ENCODE peak calls at places on chromosomes 16 and 17, in four cellular contexts. G is GM23248, D is MM.1S, H is upper lobe of right lung. R is an unnamed sample.

GRCh38 chr17:44960654-44961053 is 7.4 kb downstream of the C1QL1 start:
- DNase-seq in G (no peak), D (no peak), H (peak; percentile 77), R (no peak)

GRCh38 chr17:47221154-47221553 is 12.0 kb downstream of the MYL4 start:
- DNase-seq in G (no peak), D (no peak), H (no peak), R (no peak)

GRCh38 chr17:49951362-49952080 is 17.5 kb upstream of the DLX4 start:
- DNase-seq in G (peak; percentile 65), D (no peak), H (no peak), R (no peak)

GRCh38 chr17:19812407-19812806 is 55.3 kb downstream of the ULK2 start:
- DNase-seq in G (peak; percentile 23), D (no peak), H (no peak), R (peak; percentile 21)

GRCh38 chr17:14165672-14166071 is 71.0 kb downstream of the CDRT15 start:
- DNase-seq in G (no peak), D (no peak), H (no peak), R (no peak)

GRCh38 chr17:1491406-1492248 is 859 bp downstream of the MYO1C start:
- DNase-seq in G (peak; percentile 84), D (peak; percentile 69), H (peak; percentile 88), R (peak; percentile 87)

GRCh38 chr17:73546770-73547345 is 97.4 kb downstream of the SDK2 start:
- DNase-seq in G (peak; percentile 53), D (peak; percentile 18), H (peak; percentile 85), R (no peak)

GRCh38 chr17:6787081-6787693 is 11.2 kb downstream of the FBXO39 start:
- DNase-seq in G (no peak), D (no peak), H (no peak), R (no peak)

GRCh38 chr17:64173646-64174045 is 43.7 kb upstream of the ERN1 start:
- DNase-seq in G (no peak), D (no peak), H (no peak), R (no peak)

GRCh38 chr16:84334058-84334457 is 34.3 kb upstream of the ATP2C2 start:
- DNase-seq in G (no peak), D (no peak), H (peak; percentile 47), R (no peak)

GRCh38 chr16:84883301-84883700 is 63.5 kb downstream of the CRISPLD2 start:
- DNase-seq in G (peak; percentile 80), D (no peak), H (no peak), R (no peak)

GRCh38 chr17:49575524-49576120 is at the start of gene NXPH3:
- DNase-seq in G (peak; percentile 77), D (peak; percentile 64), H (peak; percentile 87), R (peak; percentile 77)

GRCh38 chr17:14840616-14841231 is 424.4 kb downstream of the PMP22 start:
- DNase-seq in G (peak; percentile 41), D (no peak), H (no peak), R (peak; percentile 79)

GRCh38 chr16:81940781-81941560 is 70.3 kb downstream of the SDR42E1 start:
- DNase-seq in G (peak; percentile 81), D (no peak), H (no peak), R (peak; percentile 82)

GRCh38 chr17:55275894-55276804 is 11.4 kb downstream of the HLF start:
- DNase-seq in G (peak; percentile 58), D (no peak), H (no peak), R (no peak)

GRCh38 chr17:82837586-82838320 is 2.1 kb downstream of the ZNF750 start:
- DNase-seq in G (no peak), D (no peak), H (peak; percentile 69), R (no peak)

GRCh38 chr16:1723450-1724147 is 17.6 kb downstream of the MAPK8IP3 start:
- DNase-seq in G (peak; percentile 61), D (peak; percentile 27), H (no peak), R (peak; percentile 81)

GRCh38 chr17:55284001-55284884 is 19.5 kb downstream of the HLF start:
- DNase-seq in G (no peak), D (no peak), H (no peak), R (no peak)

GRCh38 chr16:30004811-30005242 is 6.0 kb downstream of the DOC2A start:
- DNase-seq in G (no peak), D (no peak), H (peak; percentile 80), R (no peak)